ENCODE peak calls at places on chromosomes 11 and 22, in ten cellular contexts. N, C, Q, G, W, V, H, L, T and X are unnamed samples.

GRCh38 chr11:117627259-117627658 is 169.8 kb downstream of the DSCAML1 start:
- DNase-seq in N (no peak), C (no peak), Q (no peak), G (no peak), W (no peak), V (no peak), H (no peak), L (no peak), T (no peak), X (no peak)

GRCh38 chr11:117410238-117410637 is 82.6 kb downstream of the CEP164 start:
- DNase-seq in N (no peak), C (no peak), Q (no peak), G (no peak), W (no peak), V (no peak), H (no peak), L (no peak), T (no peak), X (no peak)

GRCh38 chr11:72039108-72039850 is 40.6 kb downstream of the IL18BP start:
- DNase-seq in N (peak; percentile 84), C (no peak), Q (peak; percentile 60), G (no peak), W (no peak), V (no peak), H (peak; percentile 67), L (peak; percentile 34), T (peak; percentile 81), X (no peak)

GRCh38 chr11:15208570-15209222 is 94.0 kb downstream of the INSC start:
- DNase-seq in N (peak; percentile 77), C (peak; percentile 80), Q (peak; percentile 53), G (peak; percentile 91), W (peak; percentile 74), V (peak; percentile 65), H (peak; percentile 89), L (peak; percentile 23), T (peak; percentile 87), X (peak; percentile 91)

GRCh38 chr22:18056161-18056666 is 21.6 kb upstream of the PEX26 start:
- DNase-seq in N (peak; percentile 27), C (no peak), Q (peak; percentile 76), G (no peak), W (no peak), V (no peak), H (peak; percentile 74), L (peak; percentile 65), T (peak; percentile 81), X (no peak)

GRCh38 chr22:21975273-21975672 is 7.3 kb downstream of the TOP3B start:
- DNase-seq in N (no peak), C (no peak), Q (no peak), G (no peak), W (no peak), V (no peak), H (no peak), L (no peak), T (no peak), X (no peak)

GRCh38 chr11:36454991-36455611 is 55.0 kb downstream of the TRAF6 start:
- DNase-seq in N (no peak), C (peak; percentile 89), Q (no peak), G (peak; percentile 94), W (no peak), V (peak; percentile 29), H (no peak), L (no peak), T (no peak), X (peak; percentile 73)

GRCh38 chr11:67060111-67060522 is 3.5 kb downstream of the RHOD start:
- DNase-seq in N (no peak), C (no peak), Q (peak; percentile 36), G (no peak), W (no peak), V (no peak), H (no peak), L (no peak), T (no peak), X (no peak)

GRCh38 chr11:127470485-127470884 is 469.9 kb upstream of the KIRREL3 start:
- DNase-seq in N (peak; percentile 16), C (no peak), Q (no peak), G (peak; percentile 33), W (peak; percentile 44), V (peak; percentile 3), H (peak; percentile 7), L (no peak), T (no peak), X (peak; percentile 23)

GRCh38 chr22:46514592-46515207 is 22.7 kb downstream of the CELSR1 start:
- DNase-seq in N (no peak), C (no peak), Q (peak; percentile 69), G (no peak), W (peak; percentile 70), V (no peak), H (peak; percentile 9), L (no peak), T (peak; percentile 61), X (peak; percentile 80)

GRCh38 chr11:23164022-23164421 is 303.7 kb upstream of the CCDC179 start:
- DNase-seq in N (no peak), C (no peak), Q (no peak), G (no peak), W (no peak), V (no peak), H (no peak), L (no peak), T (no peak), X (no peak)

GRCh38 chr22:44419429-44419828 is 78.6 kb downstream of the RTL6 start:
- DNase-seq in N (no peak), C (no peak), Q (peak; percentile 40), G (no peak), W (no peak), V (no peak), H (no peak), L (no peak), T (no peak), X (peak; percentile 17)

GRCh38 chr22:41862160-41862529 is 29.2 kb downstream of the SREBF2 start:
- DNase-seq in N (no peak), C (no peak), Q (peak; percentile 23), G (no peak), W (no peak), V (no peak), H (peak; percentile 61), L (no peak), T (no peak), X (no peak)

GRCh38 chr11:109756951-109757350 is 335.0 kb downstream of the C11orf87 start:
- DNase-seq in N (no peak), C (no peak), Q (no peak), G (no peak), W (no peak), V (no peak), H (no peak), L (no peak), T (no peak), X (no peak)

GRCh38 chr11:109747839-109748238 is 325.8 kb downstream of the C11orf87 start:
- DNase-seq in N (peak; percentile 22), C (no peak), Q (no peak), G (no peak), W (no peak), V (no peak), H (no peak), L (no peak), T (no peak), X (no peak)

GRCh38 chr11:109752212-109752825 is 330.3 kb downstream of the C11orf87 start:
- DNase-seq in N (no peak), C (no peak), Q (no peak), G (no peak), W (no peak), V (no peak), H (no peak), L (no peak), T (no peak), X (no peak)

GRCh38 chr11:109745996-109746625 is 324.1 kb downstream of the C11orf87 start:
- DNase-seq in N (no peak), C (no peak), Q (no peak), G (no peak), W (no peak), V (no peak), H (no peak), L (no peak), T (no peak), X (no peak)

DNA sequence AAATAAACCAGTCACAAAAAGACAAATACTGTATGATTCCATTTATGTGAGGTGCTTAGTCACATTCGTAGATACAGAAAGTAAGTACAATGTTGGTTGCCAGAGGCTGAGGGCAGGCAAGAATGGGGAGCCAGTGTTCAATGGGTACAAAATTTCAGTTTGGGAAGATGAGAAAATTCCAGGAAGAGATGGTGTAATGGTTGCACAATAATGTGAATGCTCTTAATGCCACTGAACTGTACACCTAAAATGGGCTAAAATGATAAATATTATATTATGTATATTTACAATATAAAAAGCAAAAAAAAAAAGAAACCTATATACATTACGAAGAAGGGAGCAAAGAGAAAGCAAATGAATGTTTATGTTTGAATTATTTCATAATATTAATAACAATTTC is 329.0 kb downstream of the C11orf87 start:
- DNase-seq in N (no peak), C (no peak), Q (no peak), G (no peak), W (no peak), V (no peak), H (no peak), L (no peak), T (no peak), X (no peak)
- H3K36me3 ChIP-seq in N (no peaks in the 10 kb centered on the region), C (no peaks in the 10 kb centered on the region), Q (no peaks in the 10 kb centered on the region), G (no peaks in the 10 kb centered on the region), W (no peaks in the 10 kb centered on the region), V (no peaks in the 10 kb centered on the region), H (no peaks in the 10 kb centered on the region), L (no peaks in the 10 kb centered on the region), T (no peaks in the 10 kb centered on the region), X (no peaks in the 10 kb centered on the region)

GRCh38 chr22:37187552-37187890 is 526 bp downstream of the C1QTNF6 start:
- DNase-seq in N (no peak), C (no peak), Q (peak; percentile 37), G (no peak), W (peak; percentile 45), V (no peak), H (no peak), L (peak; percentile 52), T (peak; percentile 65), X (no peak)
- H3K4me3 ChIP-seq in N (no peak overlapping the region), C (peak overlapping the region; percentile 89), Q (peak overlapping the region; percentile 41), G (peak overlapping the region; percentile 34), W (no peak overlapping the region), V (no peak overlapping the region), H (peak overlapping the region; percentile 16), L (peak overlapping the region; percentile 37), T (peak overlapping the region; percentile 78), X (peak overlapping the region; percentile 56)

GRCh38 chr22:29206372-29207230 is 905 bp downstream of the EMID1 start:
- DNase-seq in N (no peak), C (peak; percentile 63), Q (no peak), G (peak; percentile 86), W (no peak), V (no peak), H (no peak), L (no peak), T (no peak), X (peak; percentile 62)
- H3K27me3 ChIP-seq in N (no peaks in the 10 kb centered on the region), C (no peaks in the 10 kb centered on the region), Q (peaks cover 13% of the 10 kb centered on the region), G (peaks cover 10% of the 10 kb centered on the region), W (no peaks in the 10 kb centered on the region), V (no peaks in the 10 kb centered on the region), H (no peaks in the 10 kb centered on the region), L (no peaks in the 10 kb centered on the region), T (peaks cover 46% of the 10 kb centered on the region), X (peaks cover 11% of the 10 kb centered on the region)

DNA sequence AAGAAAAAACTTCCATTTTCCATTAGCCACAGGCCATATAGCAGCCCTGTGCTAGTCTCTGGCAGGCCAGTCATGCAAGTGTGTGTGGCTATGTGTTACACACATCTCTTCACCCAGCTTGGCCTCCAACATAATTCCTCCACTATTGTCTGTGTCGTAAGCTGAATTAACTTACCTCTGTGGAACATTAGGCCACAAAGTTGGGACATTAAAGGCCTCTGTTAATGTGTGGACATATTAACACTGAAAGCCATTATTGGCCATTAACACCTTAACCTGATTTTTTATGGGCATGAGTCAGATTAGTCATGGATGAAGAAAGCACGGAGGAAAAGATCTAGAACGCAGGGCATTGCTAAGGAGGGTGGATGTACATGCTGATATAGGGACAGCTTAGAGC is 100.1 kb downstream of the DBX1 start:
- DNase-seq in N (no peak), C (no peak), Q (no peak), G (no peak), W (no peak), V (no peak), H (no peak), L (no peak), T (no peak), X (no peak)
- H3K36me3 ChIP-seq in N (no peaks in the 10 kb centered on the region), C (peaks cover 1% of the 10 kb centered on the region), Q (peaks cover 18% of the 10 kb centered on the region), G (no peaks in the 10 kb centered on the region), W (peaks cover 17% of the 10 kb centered on the region), V (peaks cover 98% of the 10 kb centered on the region), H (no peaks in the 10 kb centered on the region), L (no peaks in the 10 kb centered on the region), T (peaks cover 93% of the 10 kb centered on the region), X (peaks cover 9% of the 10 kb centered on the region)